ENCODE peak calls at places on chromosomes 3 and 15, in five cellular contexts. S is OCI-LY7, E is D721Med, N is K562, B is AG04450. T is an unnamed sample.

GRCh38 chr3:100496711-100497261 is 4.4 kb downstream of the TMEM45A start:
- DNase-seq in E (no peak), S (no peak), B (peak; percentile 32), N (no peak), T (peak; percentile 29)

GRCh38 chr3:152021951-152022461 is 148.6 kb downstream of the SUCNR1 start:
- DNase-seq in N (no peak), B (no peak), E (no peak), S (no peak), T (no peak)

GRCh38 chr3:29468150-29468549 is 187.3 kb downstream of the RBMS3 start:
- DNase-seq in N (no peak), S (no peak), E (peak; percentile 25), B (no peak), T (no peak)

GRCh38 chr15:32959077-32959476 is 235.4 kb downstream of the FMN1 start:
- DNase-seq in N (no peak), S (no peak), E (no peak), B (peak; percentile 70), T (no peak)

GRCh38 chr15:92576597-92577200 is 78.9 kb downstream of the FAM174B start:
- DNase-seq in N (no peak), E (no peak), S (no peak), B (no peak), T (no peak)

GRCh38 chr3:10527295-10528016 is 22.1 kb upstream of the ATP2B2 start:
- DNase-seq in S (no peak), B (no peak), E (no peak), N (no peak), T (no peak)

GRCh38 chr3:158766364-158766763 is 34.1 kb upstream of the RARRES1 start:
- DNase-seq in B (no peak), S (no peak), N (no peak), E (no peak), T (no peak)

GRCh38 chr3:14328422-14328821 is 74.0 kb upstream of the SLC6A6 start:
- DNase-seq in B (no peak), S (no peak), E (no peak), N (no peak), T (no peak)

GRCh38 chr3:52978109-52978754 is 67.6 kb downstream of the SFMBT1 start:
- DNase-seq in E (no peak), S (no peak), N (no peak), B (no peak), T (no peak)

GRCh38 chr3:126528800-126529541 is 5.0 kb downstream of the CHST13 start:
- DNase-seq in N (no peak), B (no peak), E (no peak), S (no peak), T (no peak)

GRCh38 chr15:41010335-41010734 is 57.1 kb downstream of the CHAC1 start:
- DNase-seq in S (no peak), N (no peak), B (no peak), E (no peak), T (no peak)

GRCh38 chr3:158103131-158103955 is 2.9 kb downstream of the SHOX2 start:
- DNase-seq in S (no peak), E (no peak), B (no peak), N (no peak), T (peak; percentile 34)

GRCh38 chr15:88497109-88497761 is 29.7 kb downstream of the MRPS11 start:
- DNase-seq in S (no peak), N (no peak), B (no peak), E (no peak), T (no peak)

GRCh38 chr3:34955684-34956083 is 683.6 kb upstream of the ARPP21 start:
- DNase-seq in S (no peak), B (no peak), N (no peak), E (no peak), T (no peak)

GRCh38 chr3:101042996-101043686 is 49.9 kb upstream of the ABI3BP start:
- DNase-seq in N (no peak), S (no peak), E (no peak), B (no peak), T (no peak)

DNA sequence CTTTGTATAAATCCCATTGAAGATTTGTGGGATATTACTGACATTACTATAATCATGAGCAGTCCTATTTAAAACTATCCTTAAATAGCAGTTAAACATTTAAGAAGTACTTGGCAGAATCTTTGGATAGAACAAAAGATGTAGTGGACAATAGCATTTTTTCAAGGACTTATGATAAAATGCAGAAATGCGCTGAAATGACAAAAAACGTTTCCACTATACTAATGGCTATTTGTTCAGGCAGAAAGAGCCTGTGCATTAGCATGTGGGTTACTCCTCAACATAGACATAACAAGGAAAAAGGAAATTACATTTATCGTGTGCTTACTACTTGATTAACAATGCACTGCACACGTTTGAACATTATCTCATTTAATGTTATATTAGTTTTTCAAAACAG is 80.7 kb downstream of the GADL1 start:
- DNase-seq in N (no peak), B (no peak), E (no peak), S (no peak), T (no peak)
- TF ChIP-seq CTCF in N (no peak), B (no peak), E (no peak), S (no peak), T (no peak)

DNA sequence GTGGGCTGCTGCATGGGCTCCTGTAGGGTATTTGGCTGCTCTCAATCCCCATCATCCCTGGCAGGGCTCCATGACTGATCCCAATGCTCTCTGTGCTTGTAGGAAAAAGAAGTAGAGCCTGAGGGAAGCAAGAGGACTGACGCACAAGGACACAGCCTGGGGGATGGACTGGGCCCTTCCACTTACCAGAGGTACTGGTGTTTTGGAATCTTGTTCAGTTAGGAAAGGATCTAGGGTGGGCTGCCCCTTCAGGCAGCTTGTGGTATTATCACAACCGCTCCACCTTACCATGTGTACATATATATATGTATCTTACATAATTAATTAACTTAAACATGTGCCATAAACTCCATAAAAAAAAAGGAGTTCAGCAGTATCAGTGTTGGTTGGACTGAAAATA is 1.3 kb downstream of the SLC28A2 start:
- DNase-seq in B (no peak), N (no peak), E (no peak), S (peak; percentile 14), T (no peak)
- TF ChIP-seq CTCF in B (no peak), N (peak; percentile 29), E (peak; percentile 26), S (peak; percentile 72), T (no peak)

GRCh38 chr3:20049275-20049674 is 9.0 kb downstream of the KAT2B start:
- DNase-seq in B (no peak), N (no peak), E (no peak), S (peak; percentile 62), T (no peak)
- TF ChIP-seq CTCF in B (no peak), N (no peak), E (no peak), S (no peak), T (no peak)

DNA sequence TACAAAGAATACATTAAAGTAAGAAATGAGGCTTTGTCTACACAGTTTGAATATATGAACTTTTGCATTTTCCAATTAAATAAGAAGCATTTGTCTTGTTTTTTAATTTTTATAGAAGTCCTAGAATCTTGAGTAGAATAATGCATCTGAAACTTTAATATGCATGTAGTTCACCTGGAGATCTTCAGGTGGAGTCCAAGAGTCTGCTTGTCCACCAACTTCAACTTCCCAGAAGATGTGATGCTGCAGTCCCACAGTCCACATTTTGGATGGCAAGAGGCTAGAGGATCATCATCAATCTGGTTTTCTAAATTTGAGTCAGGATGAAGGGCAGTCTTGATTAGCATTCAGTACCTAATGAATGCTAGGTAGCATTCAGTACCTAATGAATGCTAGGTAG is 357.6 kb upstream of the SOX2 start:
- DNase-seq in E (no peak), S (peak; percentile 4), B (no peak), N (no peak), T (no peak)
- TF ChIP-seq CTCF in E (no peak), S (peak; percentile 51), B (no peak), N (no peak), T (no peak)

DNA sequence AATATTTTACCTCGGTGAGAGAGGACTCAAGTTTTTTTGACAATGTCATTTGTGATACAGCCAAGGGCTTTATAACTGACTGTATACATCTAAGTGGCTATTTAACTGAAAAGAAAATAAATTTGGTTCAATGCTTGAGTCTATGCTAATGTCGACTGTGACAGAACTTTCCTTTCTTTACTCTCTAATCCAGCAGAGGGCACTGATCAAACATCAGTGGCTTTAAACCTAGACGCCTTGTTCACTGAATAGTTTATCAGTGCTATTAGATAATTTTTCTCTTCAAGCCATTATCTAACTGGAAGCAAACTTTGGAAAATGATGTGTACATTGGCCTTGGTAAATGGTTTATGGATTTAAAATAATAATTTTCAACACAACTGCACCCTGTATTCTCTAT is 285.1 kb downstream of the CHL1 start:
- DNase-seq in N (no peak), B (no peak), S (peak; percentile 42), E (no peak), T (peak; percentile 28)
- TF ChIP-seq CTCF in N (no peak), B (peak; percentile 20), S (peak; percentile 77), E (peak; percentile 50), T (no peak)

GRCh38 chr15:44125879-44126278 is 69.2 kb downstream of the FRMD5 start:
- DNase-seq in B (no peak), E (no peak), S (no peak), N (no peak), T (no peak)

GRCh38 chr15:44129911-44130310 is 65.2 kb downstream of the FRMD5 start:
- DNase-seq in S (no peak), B (no peak), N (no peak), E (no peak), T (no peak)

GRCh38 chr15:44132057-44132456 is 63.0 kb downstream of the FRMD5 start:
- DNase-seq in B (no peak), S (no peak), N (no peak), E (no peak), T (no peak)

GRCh38 chr15:44128443-44128842 is 66.6 kb downstream of the FRMD5 start:
- DNase-seq in N (no peak), E (no peak), B (no peak), S (no peak), T (no peak)

DNA sequence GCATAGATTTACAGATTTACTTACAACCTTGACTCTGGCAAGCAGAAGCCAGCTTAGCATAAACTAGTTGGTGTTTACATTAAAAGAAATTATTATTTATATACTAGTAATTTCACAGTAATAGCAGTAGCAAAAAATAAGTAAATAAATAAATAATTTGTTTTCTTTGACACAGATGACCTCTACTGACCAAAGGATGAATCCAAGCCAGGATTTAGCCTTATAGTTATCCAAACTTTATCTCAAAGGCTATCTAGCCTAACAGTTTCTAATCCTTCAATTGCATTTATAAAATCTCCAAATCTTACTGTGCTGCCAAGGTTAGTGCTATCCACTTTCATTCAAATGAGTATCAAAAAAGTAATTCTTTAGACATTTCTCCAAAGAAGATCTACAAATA is 64.3 kb downstream of the FRMD5 start:
- DNase-seq in E (no peak), S (no peak), B (no peak), N (no peak), T (no peak)
- TF ChIP-seq CTCF in E (no peak), S (no peak), B (no peak), N (peak; percentile 21), T (no peak)

GRCh38 chr3:5787863-5788488 is 600.5 kb downstream of the EDEM1 start:
- DNase-seq in S (no peak), E (peak; percentile 22), N (peak; percentile 26), B (no peak), T (no peak)
- TF ChIP-seq CTCF in S (no peak), E (no peak), N (peak; percentile 51), B (no peak), T (peak; percentile 23)

T was measured in GM10248.